ENCODE peak calls at places on chromosomes 3 and 15, in eight cellular contexts. L is DND-41, D is BJ, U is hippocampal formation, O is iPS DF 6.9, F is C1 segment of cervical spinal cord, V is tibial artery, J is fibroblast of pulmonary artery. W is an unnamed sample.

GRCh38 chr3:156628095-156628690 is 46.2 kb upstream of the TIPARP start:
- DNase-seq in L (no peak), D (no peak), U (no peak), O (no peak), F (no peak), V (no peak), J (peak), W (no peak)

GRCh38 chr3:171654809-171655208 is 155.5 kb downstream of the PLD1 start:
- DNase-seq in L (no peak), D (no peak), U (peak), O (no peak), F (no peak), V (peak), J (peak), W (peak)

GRCh38 chr15:25717116-25717755 is 145.9 kb downstream of the ATP10A start:
- DNase-seq in L (no peak), D (no peak), U (no peak), O (no peak), F (no peak), V (no peak), J (peak), W (no peak)

GRCh38 chr3:34202975-34203374 is 404.5 kb downstream of the PDCD6IP start:
- DNase-seq in L (no peak), D (no peak), U (no peak), O (no peak), F (no peak), V (no peak), J (peak), W (no peak)

GRCh38 chr15:74616020-74616939 is 644 bp downstream of the CLK3 start:
- DNase-seq in L (peak), D (no peak), U (no peak), O (no peak), F (peak), V (peak), J (peak), W (peak)

GRCh38 chr15:92600902-92601301 is 54.7 kb downstream of the FAM174B start:
- DNase-seq in L (no peak), D (no peak), U (no peak), O (no peak), F (peak), V (no peak), J (no peak), W (no peak)

GRCh38 chr3:14948609-14949038 is 1.2 kb downstream of the NR2C2 start:
- DNase-seq in L (no peak), D (no peak), U (no peak), O (no peak), F (peak), V (no peak), J (peak), W (no peak)

GRCh38 chr3:11120091-11120845 is 34.0 kb upstream of the HRH1 start:
- DNase-seq in L (no peak), D (no peak), U (no peak), O (no peak), F (no peak), V (no peak), J (peak), W (no peak)

GRCh38 chr3:38105525-38105924 is 31.4 kb downstream of the ACAA1 start:
- DNase-seq in L (no peak), D (no peak), U (no peak), O (no peak), F (no peak), V (no peak), J (no peak), W (no peak)

GRCh38 chr3:181369637-181370036 is 342.1 kb upstream of the SOX2 start:
- DNase-seq in L (no peak), D (no peak), U (no peak), O (no peak), F (no peak), V (no peak), J (no peak), W (no peak)

GRCh38 chr3:32422943-32423342 is 31.3 kb downstream of the CMTM7 start:
- DNase-seq in L (no peak), D (no peak), U (no peak), O (no peak), F (no peak), V (no peak), J (no peak), W (no peak)

GRCh38 chr15:27545494-27546255 is 553.4 kb downstream of the OCA2 start:
- DNase-seq in L (no peak), D (no peak), U (no peak), O (no peak), F (no peak), V (no peak), J (no peak), W (no peak)

GRCh38 chr15:80234883-80235282 is 17.1 kb downstream of the CTXND1 start:
- DNase-seq in L (peak), D (no peak), U (no peak), O (peak), F (no peak), V (peak), J (peak), W (peak)

GRCh38 chr3:153667341-153667740 is 453.8 kb upstream of the ARHGEF26 start:
- DNase-seq in L (no peak), D (no peak), U (no peak), O (no peak), F (no peak), V (no peak), J (no peak), W (peak)

GRCh38 chr15:51907136-51907862 is 64.3 kb downstream of the LEO1 start:
- DNase-seq in L (no peak), D (peak), U (no peak), O (no peak), F (no peak), V (no peak), J (no peak), W (peak)

GRCh38 chr3:62557450-62557849 is 184.1 kb upstream of the FEZF2 start:
- DNase-seq in L (no peak), D (no peak), U (no peak), O (no peak), F (no peak), V (no peak), J (no peak), W (no peak)

GRCh38 chr15:69414702-69415161 is 583 bp downstream of the KIF23 start:
- DNase-seq in L (peak), D (peak), U (no peak), O (no peak), F (no peak), V (peak), J (peak), W (peak)

GRCh38 chr15:100033140-100033857 is 300.1 kb upstream of the LYSMD4 start:
- DNase-seq in L (no peak), D (peak), U (no peak), O (no peak), F (no peak), V (no peak), J (peak), W (peak)

W was measured in fibroblast of villous mesenchyme.